ENCODE peak calls at places on chromosome 18, in nine cellular contexts. One of them, this sample, is unnamed.

GRCh38 chr18:69402219-69402989 is 1.7 kb downstream of the DOK6 start:
- DNase-seq in HepG2: peak
- DNase-seq in left ventricle myocardium superior: peak
- DNase-seq in Caki2: no peak
- DNase-seq in ecto neural progenitor cell: peak
- DNase-seq in Right ventricle myocardium superior: no peak
- DNase-seq in NCI-H1092: no peak
- DNase-seq in transverse colon: no peak
- DNase-seq in activated T-helper 9 cell treated with anti-CD3 and anti-CD28 coated beads, Interleukin-2, amount 50 U/mL, for 16 hours: no peak
- DNase-seq in this sample: peak

GRCh38 chr18:63676526-63676925 is 14.8 kb upstream of the SERPINB3 start:
- DNase-seq in HepG2: no peak
- DNase-seq in left ventricle myocardium superior: no peak
- DNase-seq in Caki2: no peak
- DNase-seq in ecto neural progenitor cell: peak
- DNase-seq in Right ventricle myocardium superior: no peak
- DNase-seq in NCI-H1092: peak
- DNase-seq in transverse colon: no peak
- DNase-seq in activated T-helper 9 cell treated with anti-CD3 and anti-CD28 coated beads, Interleukin-2, amount 50 U/mL, for 16 hours: no peak
- DNase-seq in this sample: no peak

GRCh38 chr18:2986150-2986865 is 26.6 kb downstream of the LPIN2 start:
- DNase-seq in HepG2: peak
- DNase-seq in left ventricle myocardium superior: no peak
- DNase-seq in Caki2: no peak
- DNase-seq in ecto neural progenitor cell: no peak
- DNase-seq in Right ventricle myocardium superior: no peak
- DNase-seq in NCI-H1092: no peak
- DNase-seq in transverse colon: no peak
- DNase-seq in activated T-helper 9 cell treated with anti-CD3 and anti-CD28 coated beads, Interleukin-2, amount 50 U/mL, for 16 hours: no peak
- DNase-seq in this sample: no peak

GRCh38 chr18:37955201-37955600 is 389.6 kb upstream of the CELF4 start:
- DNase-seq in HepG2: no peak
- DNase-seq in left ventricle myocardium superior: no peak
- DNase-seq in Caki2: no peak
- DNase-seq in ecto neural progenitor cell: no peak
- DNase-seq in Right ventricle myocardium superior: no peak
- DNase-seq in NCI-H1092: no peak
- DNase-seq in transverse colon: no peak
- DNase-seq in activated T-helper 9 cell treated with anti-CD3 and anti-CD28 coated beads, Interleukin-2, amount 50 U/mL, for 16 hours: no peak
- DNase-seq in this sample: no peak

GRCh38 chr18:31275722-31276463 is 42.1 kb upstream of the DSG1 start:
- DNase-seq in HepG2: no peak
- DNase-seq in left ventricle myocardium superior: no peak
- DNase-seq in Caki2: no peak
- DNase-seq in ecto neural progenitor cell: no peak
- DNase-seq in Right ventricle myocardium superior: no peak
- DNase-seq in NCI-H1092: no peak
- DNase-seq in transverse colon: peak
- DNase-seq in activated T-helper 9 cell treated with anti-CD3 and anti-CD28 coated beads, Interleukin-2, amount 50 U/mL, for 16 hours: no peak
- DNase-seq in this sample: no peak

GRCh38 chr18:35581555-35582309 is at the start of gene GALNT1:
- DNase-seq in HepG2: no peak
- DNase-seq in left ventricle myocardium superior: peak
- DNase-seq in Caki2: no peak
- DNase-seq in ecto neural progenitor cell: peak
- DNase-seq in Right ventricle myocardium superior: peak
- DNase-seq in NCI-H1092: no peak
- DNase-seq in transverse colon: no peak
- DNase-seq in activated T-helper 9 cell treated with anti-CD3 and anti-CD28 coated beads, Interleukin-2, amount 50 U/mL, for 16 hours: no peak
- DNase-seq in this sample: no peak

GRCh38 chr18:62944454-62944853 is 229.1 kb downstream of the PHLPP1 start:
- DNase-seq in HepG2: no peak
- DNase-seq in left ventricle myocardium superior: no peak
- DNase-seq in Caki2: no peak
- DNase-seq in ecto neural progenitor cell: no peak
- DNase-seq in Right ventricle myocardium superior: no peak
- DNase-seq in NCI-H1092: no peak
- DNase-seq in transverse colon: no peak
- DNase-seq in activated T-helper 9 cell treated with anti-CD3 and anti-CD28 coated beads, Interleukin-2, amount 50 U/mL, for 16 hours: no peak
- DNase-seq in this sample: no peak

GRCh38 chr18:78228974-78229373 is 750.6 kb upstream of the SALL3 start:
- DNase-seq in HepG2: no peak
- DNase-seq in left ventricle myocardium superior: no peak
- DNase-seq in Caki2: no peak
- DNase-seq in ecto neural progenitor cell: no peak
- DNase-seq in Right ventricle myocardium superior: no peak
- DNase-seq in NCI-H1092: no peak
- DNase-seq in transverse colon: no peak
- DNase-seq in activated T-helper 9 cell treated with anti-CD3 and anti-CD28 coated beads, Interleukin-2, amount 50 U/mL, for 16 hours: no peak
- DNase-seq in this sample: no peak

GRCh38 chr18:76134631-76135030 is 360.4 kb downstream of the ZNF516 start:
- DNase-seq in HepG2: no peak
- DNase-seq in left ventricle myocardium superior: no peak
- DNase-seq in Caki2: no peak
- DNase-seq in ecto neural progenitor cell: no peak
- DNase-seq in Right ventricle myocardium superior: no peak
- DNase-seq in NCI-H1092: no peak
- DNase-seq in transverse colon: no peak
- DNase-seq in activated T-helper 9 cell treated with anti-CD3 and anti-CD28 coated beads, Interleukin-2, amount 50 U/mL, for 16 hours: no peak
- DNase-seq in this sample: no peak

GRCh38 chr18:154151-154550 is 4.2 kb upstream of the USP14 start:
- DNase-seq in HepG2: no peak
- DNase-seq in left ventricle myocardium superior: no peak
- DNase-seq in Caki2: no peak
- DNase-seq in ecto neural progenitor cell: no peak
- DNase-seq in Right ventricle myocardium superior: no peak
- DNase-seq in NCI-H1092: no peak
- DNase-seq in transverse colon: no peak
- DNase-seq in activated T-helper 9 cell treated with anti-CD3 and anti-CD28 coated beads, Interleukin-2, amount 50 U/mL, for 16 hours: no peak
- DNase-seq in this sample: no peak

GRCh38 chr18:74963820-74964446 is 245.0 kb downstream of the PTGR3 start:
- DNase-seq in HepG2: peak
- DNase-seq in left ventricle myocardium superior: no peak
- DNase-seq in Caki2: peak
- DNase-seq in ecto neural progenitor cell: no peak
- DNase-seq in Right ventricle myocardium superior: no peak
- DNase-seq in NCI-H1092: peak
- DNase-seq in transverse colon: peak
- DNase-seq in activated T-helper 9 cell treated with anti-CD3 and anti-CD28 coated beads, Interleukin-2, amount 50 U/mL, for 16 hours: no peak
- DNase-seq in this sample: no peak

GRCh38 chr18:58139627-58140026 is 95.6 kb downstream of the NEDD4L start:
- DNase-seq in HepG2: no peak
- DNase-seq in left ventricle myocardium superior: no peak
- DNase-seq in Caki2: no peak
- DNase-seq in ecto neural progenitor cell: no peak
- DNase-seq in Right ventricle myocardium superior: no peak
- DNase-seq in NCI-H1092: no peak
- DNase-seq in transverse colon: peak
- DNase-seq in activated T-helper 9 cell treated with anti-CD3 and anti-CD28 coated beads, Interleukin-2, amount 50 U/mL, for 16 hours: no peak
- DNase-seq in this sample: no peak

GRCh38 chr18:76524900-76525698 is 30.1 kb upstream of the ZNF516 start:
- DNase-seq in HepG2: peak
- DNase-seq in left ventricle myocardium superior: no peak
- DNase-seq in Caki2: peak
- DNase-seq in ecto neural progenitor cell: no peak
- DNase-seq in Right ventricle myocardium superior: no peak
- DNase-seq in NCI-H1092: peak
- DNase-seq in transverse colon: peak
- DNase-seq in activated T-helper 9 cell treated with anti-CD3 and anti-CD28 coated beads, Interleukin-2, amount 50 U/mL, for 16 hours: no peak
- DNase-seq in this sample: no peak

GRCh38 chr18:2486426-2486825 is 84.9 kb downstream of the METTL4 start:
- DNase-seq in HepG2: no peak
- DNase-seq in left ventricle myocardium superior: no peak
- DNase-seq in Caki2: no peak
- DNase-seq in ecto neural progenitor cell: no peak
- DNase-seq in Right ventricle myocardium superior: no peak
- DNase-seq in NCI-H1092: no peak
- DNase-seq in transverse colon: no peak
- DNase-seq in activated T-helper 9 cell treated with anti-CD3 and anti-CD28 coated beads, Interleukin-2, amount 50 U/mL, for 16 hours: no peak
- DNase-seq in this sample: no peak

GRCh38 chr18:63788447-63789096 is 13.4 kb downstream of the SERPINB7 start:
- DNase-seq in HepG2: no peak
- DNase-seq in left ventricle myocardium superior: no peak
- DNase-seq in Caki2: peak
- DNase-seq in ecto neural progenitor cell: no peak
- DNase-seq in Right ventricle myocardium superior: no peak
- DNase-seq in NCI-H1092: no peak
- DNase-seq in transverse colon: no peak
- DNase-seq in activated T-helper 9 cell treated with anti-CD3 and anti-CD28 coated beads, Interleukin-2, amount 50 U/mL, for 16 hours: peak
- DNase-seq in this sample: no peak

GRCh38 chr18:72086421-72086820 is 457.7 kb downstream of the CBLN2 start:
- DNase-seq in HepG2: peak
- DNase-seq in left ventricle myocardium superior: no peak
- DNase-seq in Caki2: peak
- DNase-seq in ecto neural progenitor cell: no peak
- DNase-seq in Right ventricle myocardium superior: no peak
- DNase-seq in NCI-H1092: no peak
- DNase-seq in transverse colon: no peak
- DNase-seq in activated T-helper 9 cell treated with anti-CD3 and anti-CD28 coated beads, Interleukin-2, amount 50 U/mL, for 16 hours: no peak
- DNase-seq in this sample: no peak